ENCODE peak calls at places on chromosomes 3 and 15, in nine cellular contexts. Y is neuronal stem cell, G is psoas muscle, L is adipocyte, T is testis, E is spleen, Q is fibroblast of lung, K is astrocyte, I is H1. W is an unnamed sample.
A peak's percentile ranks its signal among the peaks of the same experiment; 100 is the strongest.

GRCh38 chr3:94441494-94441847 is 378.6 kb downstream of the NSUN3 start:
- DNase-seq in Q (no peak), E (no peak), I (no peak), Y (no peak), L (no peak), T (no peak), G (no peak), K (no peak), W (no peak)

GRCh38 chr15:78651007-78651406 is 10.0 kb upstream of the CHRNB4 start:
- DNase-seq in Q (no peak), E (no peak), G (no peak), K (no peak), I (no peak), L (no peak), Y (no peak), T (no peak), W (no peak)

GRCh38 chr3:160929595-160929994 is 173.6 kb downstream of the PPM1L start:
- DNase-seq in Q (no peak), E (no peak), I (no peak), K (no peak), G (peak; percentile 76), T (peak; percentile 23), Y (no peak), L (peak; percentile 34), W (peak; percentile 43)

GRCh38 chr3:45865568-45865955 is 20.8 kb upstream of the CCR9 start:
- DNase-seq in L (no peak), G (no peak), Q (no peak), I (no peak), E (no peak), Y (no peak), T (no peak), K (no peak), W (no peak)

GRCh38 chr3:117628896-117629295 is 919.3 kb downstream of the TUSC7 start:
- DNase-seq in Q (peak; percentile 93), G (no peak), I (no peak), K (peak; percentile 78), E (no peak), T (no peak), L (peak; percentile 96), Y (no peak), W (no peak)

GRCh38 chr15:80587816-80588456 is 107.2 kb upstream of the ABHD17C start:
- DNase-seq in T (no peak), I (no peak), E (no peak), Q (peak; percentile 48), K (peak; percentile 76), G (no peak), Y (no peak), L (no peak), W (no peak)

GRCh38 chr15:77497108-77497737 is 76.5 kb downstream of the HMG20A start:
- DNase-seq in L (peak; percentile 86), E (peak; percentile 75), Y (no peak), Q (peak; percentile 59), K (peak; percentile 45), T (peak; percentile 79), I (peak; percentile 74), G (peak; percentile 86), W (no peak)

GRCh38 chr15:85667491-85668424 is 127.0 kb downstream of the KLHL25 start:
- DNase-seq in G (no peak), I (no peak), K (peak; percentile 99), T (peak; percentile 46), Q (peak; percentile 99), L (peak; percentile 94), E (no peak), Y (no peak), W (no peak)

GRCh38 chr3:23174426-23175039 is 28.6 kb upstream of the UBE2E2 start:
- DNase-seq in I (no peak), Y (no peak), Q (peak; percentile 50), E (no peak), G (no peak), K (peak; percentile 70), T (peak; percentile 16), L (peak; percentile 11), W (no peak)

GRCh38 chr3:59425371-59425770 is 375.5 kb upstream of the CFAP20DC start:
- DNase-seq in L (peak; percentile 83), E (no peak), T (peak; percentile 14), Q (peak; percentile 92), I (no peak), Y (no peak), G (no peak), K (peak; percentile 93), W (no peak)

GRCh38 chr15:74799255-74799842 is 13.3 kb upstream of the LMAN1L start:
- DNase-seq in T (no peak), I (no peak), G (no peak), L (no peak), K (no peak), E (peak; percentile 87), Y (no peak), Q (no peak), W (no peak)

GRCh38 chr3:170346481-170347125 is 10.9 kb upstream of the SKIL start:
- DNase-seq in K (no peak), T (no peak), Q (no peak), E (no peak), G (no peak), L (peak; percentile 80), I (no peak), Y (no peak), W (no peak)

DNA sequence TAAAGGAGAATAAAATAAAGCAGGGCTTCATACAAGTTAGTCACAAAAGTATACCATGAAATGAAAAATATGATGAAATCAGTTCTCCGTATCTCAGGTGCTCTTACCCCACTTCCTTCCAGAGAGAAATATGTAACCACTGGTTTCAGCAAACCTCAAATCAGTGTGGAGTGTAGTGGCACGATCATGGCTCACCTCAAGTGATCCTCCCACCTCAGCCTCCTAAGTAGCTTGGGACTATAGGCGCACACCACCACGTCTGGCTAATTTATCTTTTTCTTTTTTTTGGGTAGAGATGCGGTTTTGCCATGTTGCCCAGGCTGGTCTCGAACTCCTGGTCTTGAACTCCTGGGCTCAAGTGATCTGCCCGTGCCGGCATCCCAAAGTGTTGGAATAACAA is 24.2 kb downstream of the DENND4A start:
- DNase-seq in G (no peak), T (no peak), E (no peak), L (no peak), I (no peak), Y (no peak), K (no peak), Q (no peak), W (no peak)
- H3K4me1 ChIP-seq in G (peaks cover 7% of the 10 kb centered on the region), T (peaks cover 3% of the 10 kb centered on the region), E (peaks cover 81% of the 10 kb centered on the region), L (no peaks in the 10 kb centered on the region), I (no peaks in the 10 kb centered on the region), Y (no peaks in the 10 kb centered on the region), K (no peaks in the 10 kb centered on the region), Q (no peaks in the 10 kb centered on the region), W (peaks cover 14% of the 10 kb centered on the region)

GRCh38 chr15:98824595-98824994 is 176.3 kb downstream of the IGF1R start:
- DNase-seq in K (no peak), I (no peak), T (no peak), Q (no peak), E (no peak), L (no peak), G (no peak), Y (no peak), W (no peak)

GRCh38 chr15:98830034-98830634 is 177.5 kb downstream of the PGPEP1L start:
- DNase-seq in Q (no peak), L (no peak), T (no peak), G (no peak), Y (no peak), E (no peak), I (no peak), K (no peak), W (no peak)

GRCh38 chr15:98823012-98823458 is 174.7 kb downstream of the IGF1R start:
- DNase-seq in I (no peak), G (no peak), T (no peak), L (peak; percentile 52), Y (no peak), Q (peak; percentile 91), E (no peak), K (peak; percentile 90), W (no peak)

GRCh38 chr15:98826658-98827057 is 178.3 kb downstream of the IGF1R start:
- DNase-seq in I (no peak), L (no peak), K (no peak), E (no peak), Q (no peak), G (no peak), T (no peak), Y (no peak), W (no peak)
- H3K9me3 ChIP-seq in I (peaks cover 20% of the 10 kb centered on the region), L (peaks cover 57% of the 10 kb centered on the region), K (peaks cover 12% of the 10 kb centered on the region), E (peaks cover 81% of the 10 kb centered on the region), Q (peaks cover 2% of the 10 kb centered on the region), G (peaks cover 45% of the 10 kb centered on the region), T (no peaks in the 10 kb centered on the region), Y (peaks cover 87% of the 10 kb centered on the region), W (peaks cover 6% of the 10 kb centered on the region)

DNA sequence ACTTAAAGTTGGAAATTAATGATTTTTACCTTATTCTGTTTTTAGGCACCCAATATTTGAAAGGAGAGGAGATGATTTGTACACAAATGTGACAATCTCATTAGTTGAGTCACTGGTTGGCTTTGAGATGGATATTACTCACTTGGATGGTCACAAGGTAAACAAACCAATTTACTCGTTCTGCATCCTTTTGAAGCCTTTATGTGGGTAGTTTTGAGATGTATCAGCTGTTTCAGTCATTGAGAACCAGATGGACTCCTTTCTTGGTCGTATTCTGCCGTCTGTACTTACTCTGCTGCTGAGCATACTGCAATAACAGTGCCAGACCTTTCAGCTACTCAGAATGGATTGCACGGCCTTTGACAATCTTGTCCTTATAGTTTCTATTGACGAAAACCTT is 13.3 kb downstream of the DNAJB11 start:
- DNase-seq in T (no peak), Y (no peak), L (peak; percentile 15), G (no peak), E (no peak), K (peak; percentile 63), I (no peak), Q (peak; percentile 75), W (no peak)
- H3K36me3 ChIP-seq in T (no peaks in the 10 kb centered on the region), Y (peaks cover 16% of the 10 kb centered on the region), L (peaks cover 73% of the 10 kb centered on the region), G (peaks cover 14% of the 10 kb centered on the region), E (peaks cover 66% of the 10 kb centered on the region), K (peaks cover 61% of the 10 kb centered on the region), I (peaks cover 64% of the 10 kb centered on the region), Q (peaks cover 16% of the 10 kb centered on the region), W (peaks cover 69% of the 10 kb centered on the region)

GRCh38 chr3:13537926-13538325 is 11.0 kb upstream of the FBLN2 start:
- DNase-seq in L (peak; percentile 92), T (no peak), K (peak; percentile 96), G (no peak), Q (peak; percentile 94), I (no peak), Y (no peak), E (no peak), W (peak; percentile 48)

GRCh38 chr3:13535526-13535875 is 13.4 kb upstream of the FBLN2 start:
- DNase-seq in Q (no peak), E (no peak), K (no peak), T (no peak), I (no peak), G (no peak), Y (no peak), L (no peak), W (no peak)

GRCh38 chr3:13535905-13536304 is 13.0 kb upstream of the FBLN2 start:
- DNase-seq in Y (no peak), T (no peak), E (peak; percentile 54), I (no peak), Q (no peak), K (no peak), L (no peak), G (no peak), W (no peak)

GRCh38 chr3:13537244-13537921 is 11.5 kb upstream of the FBLN2 start:
- DNase-seq in L (no peak), E (no peak), K (no peak), Q (no peak), I (no peak), T (no peak), G (no peak), Y (no peak), W (no peak)

GRCh38 chr3:13536832-13537231 is 12.1 kb upstream of the FBLN2 start:
- DNase-seq in Q (no peak), L (no peak), Y (no peak), E (peak; percentile 28), G (no peak), I (no peak), T (no peak), K (no peak), W (no peak)
- H3K4me1 ChIP-seq in Q (peaks cover 13% of the 10 kb centered on the region), L (peaks cover 80% of the 10 kb centered on the region), Y (peaks cover 3% of the 10 kb centered on the region), E (peaks cover 11% of the 10 kb centered on the region), G (no peaks in the 10 kb centered on the region), I (peaks cover 2% of the 10 kb centered on the region), T (peaks cover 10% of the 10 kb centered on the region), K (peaks cover 49% of the 10 kb centered on the region), W (no peaks in the 10 kb centered on the region)